ENCODE peak calls at places on chromosomes 12 and 14, in nine cellular contexts. H, R, I, V, T, S, P, F and D are unnamed samples. For H3K9me3, the result is how much of the 10 kb centered on the place peaks cover.

GRCh38 chr14:77041837-77042557 is 13.5 kb upstream of the IRF2BPL start:
- DNase-seq in H (peak), R (peak), I (no peak), V (no peak), T (no peak), S (no peak), P (peak), F (no peak), D (no peak)

GRCh38 chr12:2876431-2877046 is 435 bp downstream of the FOXM1 start:
- DNase-seq in H (no peak), R (no peak), I (no peak), V (no peak), T (no peak), S (peak), P (no peak), F (no peak), D (no peak)

GRCh38 chr14:76961631-76962302 is 66.7 kb downstream of the IRF2BPL start:
- DNase-seq in H (peak), R (peak), I (peak), V (peak), T (peak), S (peak), P (peak), F (peak), D (peak)

GRCh38 chr14:67541448-67542387 is 8.6 kb downstream of the PLEKHH1 start:
- DNase-seq in H (peak), R (no peak), I (no peak), V (no peak), T (peak), S (no peak), P (no peak), F (peak), D (no peak)

GRCh38 chr14:32254952-32255679 is 52.0 kb upstream of the RNU6-8 start:
- DNase-seq in H (peak), R (peak), I (peak), V (peak), T (no peak), S (peak), P (peak), F (peak), D (peak)

GRCh38 chr12:3442397-3442796 is 48.6 kb upstream of the PRMT8 start:
- DNase-seq in H (no peak), R (no peak), I (no peak), V (no peak), T (no peak), S (no peak), P (no peak), F (no peak), D (no peak)

GRCh38 chr14:57831981-57832380 is 33.9 kb downstream of the SLC35F4 start:
- DNase-seq in H (peak), R (no peak), I (no peak), V (peak), T (no peak), S (no peak), P (no peak), F (peak), D (peak)

GRCh38 chr12:119020377-119021360 is 39.3 kb downstream of the SRRM4 start:
- DNase-seq in H (peak), R (peak), I (no peak), V (peak), T (no peak), S (no peak), P (no peak), F (peak), D (peak)

GRCh38 chr12:6336859-6337744 is 4.8 kb downstream of the TNFRSF1A start:
- DNase-seq in H (no peak), R (no peak), I (no peak), V (no peak), T (no peak), S (peak), P (no peak), F (no peak), D (no peak)

GRCh38 chr12:29519585-29520182 is 22.2 kb upstream of the OVCH1 start:
- DNase-seq in H (peak), R (peak), I (no peak), V (peak), T (no peak), S (no peak), P (peak), F (peak), D (peak)

GRCh38 chr14:52834440-52834842 is 43.0 kb upstream of the GNPNAT1 start:
- DNase-seq in H (no peak), R (no peak), I (no peak), V (no peak), T (no peak), S (no peak), P (peak), F (no peak), D (no peak)

GRCh38 chr12:68200854-68201253 is 24.8 kb downstream of the IL26 start:
- DNase-seq in H (no peak), R (no peak), I (no peak), V (no peak), T (no peak), S (no peak), P (no peak), F (no peak), D (no peak)

GRCh38 chr12:3568695-3569094 is 77.7 kb downstream of the PRMT8 start:
- DNase-seq in H (no peak), R (no peak), I (no peak), V (no peak), T (peak), S (no peak), P (no peak), F (no peak), D (no peak)

GRCh38 chr12:39440781-39441180 is 2.1 kb downstream of the KIF21A start:
- DNase-seq in H (peak), R (no peak), I (no peak), V (no peak), T (no peak), S (no peak), P (no peak), F (peak), D (no peak)

GRCh38 chr14:106508216-106508615 is 981.8 kb downstream of the TMEM121 start:
- DNase-seq in H (no peak), R (no peak), I (no peak), V (no peak), T (no peak), S (no peak), P (no peak), F (no peak), D (no peak)

GRCh38 chr12:1350055-1350933 is 244.1 kb downstream of the FBXL14 start:
- DNase-seq in H (no peak), R (no peak), I (no peak), V (no peak), T (no peak), S (no peak), P (peak), F (no peak), D (no peak)

GRCh38 chr12:85509857-85510256 is 229.8 kb downstream of the ALX1 start:
- DNase-seq in H (no peak), R (no peak), I (no peak), V (no peak), T (no peak), S (no peak), P (no peak), F (no peak), D (no peak)

GRCh38 chr12:43370299-43370698 is 181.7 kb downstream of the ADAMTS20 start:
- DNase-seq in H (no peak), R (no peak), I (no peak), V (no peak), T (no peak), S (no peak), P (peak), F (no peak), D (no peak)

GRCh38 chr12:51392556-51393237 is 1.5 kb upstream of the GALNT6 start:
- DNase-seq in H (no peak), R (no peak), I (no peak), V (peak), T (no peak), S (peak), P (no peak), F (peak), D (no peak)

GRCh38 chr14:93980464-93981201 is 4.3 kb upstream of the ASB2 start:
- DNase-seq in H (no peak), R (peak), I (no peak), V (no peak), T (no peak), S (no peak), P (peak), F (no peak), D (no peak)

GRCh38 chr14:76956253-76957090 is 72.0 kb downstream of the IRF2BPL start:
- DNase-seq in H (peak), R (peak), I (peak), V (peak), T (peak), S (peak), P (peak), F (peak), D (peak)

GRCh38 chr14:94494085-94494484 is 15.2 kb downstream of the SERPINA12 start:
- DNase-seq in H (no peak), R (no peak), I (no peak), V (no peak), T (no peak), S (no peak), P (no peak), F (no peak), D (no peak)

GRCh38 chr12:92505373-92506340 is 197.1 kb upstream of the PLEKHG7 start:
- DNase-seq in H (no peak), R (peak), I (no peak), V (no peak), T (peak), S (peak), P (no peak), F (peak), D (no peak)

GRCh38 chr14:48805315-48805714 is 780.9 kb downstream of the RPS29 start:
- DNase-seq in H (no peak), R (no peak), I (no peak), V (peak), T (no peak), S (no peak), P (no peak), F (peak), D (peak)

DNA sequence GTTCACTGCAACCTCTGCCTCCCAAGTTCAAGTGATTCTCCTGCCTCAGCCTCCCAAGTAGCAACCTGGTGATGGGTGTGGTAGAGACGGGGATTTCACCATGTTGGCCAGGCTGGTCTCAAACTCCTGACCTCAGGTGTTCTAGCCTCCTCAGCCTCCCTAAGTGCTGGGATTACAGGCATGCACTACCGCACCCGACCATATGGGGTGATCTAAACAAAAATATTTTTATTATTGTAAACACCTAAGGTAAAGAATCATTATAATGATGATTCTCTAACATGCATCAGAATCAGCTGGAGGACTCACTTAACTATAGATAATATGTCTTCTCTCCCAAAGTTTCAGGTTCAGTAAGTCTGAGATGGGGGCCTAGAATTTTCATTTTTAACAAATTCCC is 96.2 kb upstream of the ALG10 start:
- DNase-seq in H (no peak), R (no peak), I (no peak), V (no peak), T (no peak), S (no peak), P (no peak), F (no peak), D (no peak)
- H3K9me3 ChIP-seq in H (under half), R (under half), I (under half), V (under half), T (under half), S (under half), P (under half), F (under half), D (under half)

GRCh38 chr12:109153711-109154434 is 37.5 kb downstream of the ACACB start:
- DNase-seq in H (peak), R (no peak), I (no peak), V (no peak), T (no peak), S (no peak), P (no peak), F (peak), D (no peak)
- H3K4me3 ChIP-seq in H (peak), R (peak), I (peak), V (peak), T (peak), S (peak), P (peak), F (peak), D (peak)

DNA sequence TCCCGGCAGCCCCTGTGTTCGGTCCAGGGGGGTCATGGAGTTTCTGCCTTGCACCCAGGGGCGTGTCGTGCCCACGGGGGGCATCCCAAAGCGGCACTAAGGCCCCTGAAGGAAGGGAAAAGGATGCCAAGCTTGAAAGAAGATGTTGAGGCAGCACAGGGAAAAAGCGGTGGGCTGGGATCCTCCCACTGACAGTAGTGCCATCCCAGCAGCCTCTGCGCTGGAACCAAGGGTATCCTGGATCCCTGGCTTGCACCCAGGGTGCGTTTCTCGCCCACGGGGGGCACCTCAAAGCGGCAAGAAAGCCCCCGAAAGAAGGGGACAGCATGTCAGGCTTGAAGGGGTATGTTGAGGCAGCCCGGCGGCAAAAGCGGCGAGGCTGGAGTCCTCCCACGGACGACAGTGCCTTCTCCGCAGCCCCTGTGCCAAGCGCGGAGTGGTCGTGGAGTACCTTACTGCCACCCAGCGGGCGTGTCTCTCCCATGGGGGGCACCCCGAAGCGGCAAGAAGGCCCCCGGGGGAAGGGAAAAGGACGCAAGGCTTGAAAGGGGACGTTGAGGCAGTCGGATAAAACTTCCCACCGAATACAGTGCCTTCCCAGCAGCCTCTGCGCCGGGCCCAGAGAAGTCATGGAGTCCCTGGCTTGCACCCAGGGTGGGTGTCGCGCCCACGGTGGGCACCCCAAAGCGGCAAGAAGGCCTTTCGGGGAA is 164.4 kb upstream of the ALG10B start:
- DNase-seq in H (no peak), R (no peak), I (peak), V (no peak), T (no peak), S (no peak), P (no peak), F (no peak), D (no peak)
- H3K9me3 ChIP-seq in H (under half), R (under half), I (under half), V (under half), T (under half), S (under half), P (half or more), F (under half), D (under half)

GRCh38 chr12:124914392-124915248 is at the start of gene UBC:
- DNase-seq in H (peak), R (peak), I (peak), V (peak), T (peak), S (peak), P (peak), F (peak), D (peak)

GRCh38 chr12:124906606-124907261 is 7.7 kb downstream of the UBC start:
- DNase-seq in H (peak), R (peak), I (peak), V (peak), T (peak), S (peak), P (peak), F (peak), D (peak)

GRCh38 chr12:124913474-124914391 is 717 bp downstream of the UBC start:
- DNase-seq in H (peak), R (peak), I (peak), V (no peak), T (peak), S (peak), P (no peak), F (peak), D (no peak)

GRCh38 chr12:124909831-124910560 is 4.5 kb downstream of the UBC start:
- DNase-seq in H (no peak), R (no peak), I (no peak), V (no peak), T (no peak), S (no peak), P (no peak), F (no peak), D (no peak)

GRCh38 chr12:124910561-124911478 is 3.6 kb downstream of the UBC start:
- DNase-seq in H (no peak), R (no peak), I (no peak), V (no peak), T (no peak), S (no peak), P (no peak), F (peak), D (no peak)
- H3K4me3 ChIP-seq in H (no peak), R (peak), I (peak), V (no peak), T (peak), S (no peak), P (peak), F (no peak), D (no peak)

DNA sequence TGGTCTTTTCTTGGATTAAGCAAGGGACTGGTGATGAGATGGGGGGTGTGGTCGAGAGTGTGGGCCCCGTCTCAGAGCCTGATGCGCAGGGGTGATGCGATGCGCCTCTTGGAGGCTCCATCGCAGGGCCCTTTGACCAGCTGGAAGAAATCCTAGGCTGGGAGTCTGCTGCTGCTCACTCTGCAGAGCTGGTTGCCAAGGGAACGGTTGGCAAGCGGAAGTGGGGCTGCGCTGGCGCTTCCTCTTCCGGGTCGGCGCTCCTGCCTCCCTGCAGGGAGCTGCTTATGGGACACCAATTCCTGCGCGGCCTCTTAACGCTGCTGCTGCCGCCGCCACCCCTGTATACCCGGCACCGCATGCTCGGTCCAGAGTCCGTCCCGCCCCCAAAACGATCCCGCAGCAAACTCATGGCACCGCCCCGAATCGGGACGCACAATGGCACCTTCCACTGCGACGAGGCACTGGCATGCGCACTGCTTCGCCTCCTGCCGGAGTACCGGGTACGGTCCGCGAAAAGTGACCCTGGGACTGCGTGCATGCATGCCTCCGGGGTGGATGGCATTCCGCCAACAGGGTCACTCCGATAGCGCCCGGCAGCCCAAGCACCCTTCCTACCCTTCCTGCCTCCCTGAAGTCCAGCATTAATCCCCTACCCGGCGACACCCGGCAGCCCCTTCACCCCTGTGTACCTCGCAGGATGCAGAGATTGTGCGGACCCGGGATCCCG is at the start of gene MYG1:
- DNase-seq in H (peak), R (peak), I (peak), V (peak), T (peak), S (peak), P (no peak), F (peak), D (peak)
- H3K9me3 ChIP-seq in H (under half), R (under half), I (under half), V (under half), T (under half), S (under half), P (under half), F (under half), D (under half)

DNA sequence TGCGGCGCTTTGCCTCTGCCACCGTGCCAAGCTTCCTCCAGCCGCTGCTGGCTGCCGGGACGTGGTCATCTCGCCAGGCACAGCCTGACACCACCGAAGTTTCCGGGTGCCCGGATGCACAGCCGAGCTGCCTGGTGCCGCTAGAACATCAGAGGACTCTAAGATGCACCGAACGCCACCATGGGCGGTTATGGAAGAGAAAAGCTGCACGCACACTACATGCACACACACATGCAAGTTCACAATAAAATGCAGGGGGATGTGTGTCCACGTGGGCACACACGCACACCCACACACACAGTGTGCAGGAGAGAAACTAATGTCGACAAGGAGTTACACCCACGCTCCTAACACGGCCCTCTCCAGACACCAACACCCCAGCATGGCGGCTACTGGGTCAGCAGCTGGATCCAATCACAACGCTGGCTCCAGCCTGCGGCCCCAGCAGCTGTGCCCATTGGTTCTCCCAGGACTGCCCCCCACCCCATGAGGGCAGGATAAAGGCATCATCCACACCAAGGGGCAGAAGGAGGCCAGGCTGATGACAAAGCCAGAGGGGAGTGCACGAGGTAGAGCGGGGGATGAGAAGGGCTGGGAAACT is 82.7 kb downstream of the BCL11B start:
- DNase-seq in H (no peak), R (no peak), I (peak), V (no peak), T (no peak), S (peak), P (no peak), F (no peak), D (no peak)
- H3K4me3 ChIP-seq in H (no peak), R (no peak), I (no peak), V (no peak), T (peak), S (peak), P (no peak), F (no peak), D (no peak)

GRCh38 chr12:132955094-132955932 is 793 bp downstream of the ZNF605 start:
- DNase-seq in H (peak), R (peak), I (no peak), V (no peak), T (no peak), S (no peak), P (peak), F (peak), D (no peak)

GRCh38 chr12:132955933-132956725 is at the start of gene ZNF605:
- DNase-seq in H (peak), R (peak), I (peak), V (peak), T (peak), S (peak), P (peak), F (peak), D (peak)

GRCh38 chr12:132953771-132954170 is 2.3 kb downstream of the ZNF605 start:
- DNase-seq in H (no peak), R (no peak), I (no peak), V (no peak), T (no peak), S (no peak), P (no peak), F (no peak), D (no peak)

GRCh38 chr12:132953163-132953425 is 3.0 kb downstream of the ZNF605 start:
- DNase-seq in H (no peak), R (no peak), I (no peak), V (no peak), T (no peak), S (no peak), P (no peak), F (no peak), D (no peak)

GRCh38 chr12:132954471-132955048 is 1.5 kb downstream of the ZNF605 start:
- DNase-seq in H (no peak), R (no peak), I (no peak), V (no peak), T (no peak), S (no peak), P (no peak), F (no peak), D (no peak)
- H3K9me3 ChIP-seq in H (under half), R (under half), I (under half), V (under half), T (under half), S (under half), P (half or more), F (under half), D (under half)